ENCODE peak calls at places on chromosomes 2 and 18, in five cellular contexts. H is activated naive CD8-positive, alpha-beta T cell treated with anti-CD3 and anti-CD28 coated beads, Interleukin-2, amount 50 U/mL, for 16 hours; V is IMR-90; O is NCI-H1092 treated with DMSO at 0.1 percent for 48 hours; N is nucleus accumbens. W is an unnamed sample.

GRCh38 chr2:3268705-3269029 is 109.0 kb downstream of the EIPR1 start:
- DNase-seq in H (no peak), V (no peak), O (no peak), N (no peak), W (no peak)

GRCh38 chr2:187117483-187117882 is 268.5 kb upstream of the ZSWIM2 start:
- DNase-seq in H (no peak), V (no peak), O (no peak), N (no peak), W (no peak)

GRCh38 chr18:44897445-44898215 is 216.9 kb downstream of the SETBP1 start:
- DNase-seq in H (no peak), V (no peak), O (peak; percentile 98), N (no peak), W (no peak)

GRCh38 chr2:126656311-126657145 is 570 bp downstream of the GYPC start:
- DNase-seq in H (no peak), V (peak; percentile 31), O (no peak), N (no peak), W (no peak)

GRCh38 chr18:68454511-68455228 is 260.2 kb downstream of the TMX3 start:
- DNase-seq in H (no peak), V (peak; percentile 84), O (no peak), N (no peak), W (no peak)

GRCh38 chr2:161414385-161415040 is 1.6 kb upstream of the TBR1 start:
- DNase-seq in H (no peak), V (peak; percentile 11), O (peak; percentile 63), N (no peak), W (no peak)

GRCh38 chr2:134583997-134584520 is 134.7 kb downstream of the TMEM163 start:
- DNase-seq in H (no peak), V (no peak), O (peak; percentile 7), N (no peak), W (no peak)

GRCh38 chr18:9944805-9945204 is 31.0 kb downstream of the VAPA start:
- DNase-seq in H (no peak), V (no peak), O (no peak), N (no peak), W (no peak)

GRCh38 chr2:31233741-31234689 is at the start of gene EHD3:
- DNase-seq in H (peak; percentile 52), V (peak; percentile 91), O (peak; percentile 93), N (peak; percentile 77), W (peak; percentile 88)

GRCh38 chr2:219636144-219636915 is 8.9 kb downstream of the SLC4A3 start:
- DNase-seq in H (no peak), V (no peak), O (no peak), N (no peak), W (no peak)

GRCh38 chr18:48997985-48998831 is 47.4 kb upstream of the SMAD7 start:
- DNase-seq in H (no peak), V (peak; percentile 97), O (peak; percentile 8), N (no peak), W (no peak)

GRCh38 chr2:179936654-179937053 is 70.4 kb downstream of the CWC22 start:
- DNase-seq in H (no peak), V (no peak), O (no peak), N (no peak), W (no peak)

GRCh38 chr2:45072862-45073237 is 63.6 kb upstream of the SIX2 start:
- DNase-seq in H (no peak), V (no peak), O (no peak), N (no peak), W (no peak)

GRCh38 chr2:224687156-224687555 is 29.0 kb downstream of the CCDC195 start:
- DNase-seq in H (no peak), V (no peak), O (no peak), N (no peak), W (no peak)

GRCh38 chr2:121519732-121520640 is 10.7 kb upstream of the RNU4ATAC start:
- DNase-seq in H (no peak), V (peak; percentile 23), O (no peak), N (peak; percentile 38), W (no peak)

GRCh38 chr2:78486565-78486964 is 538.9 kb upstream of the REG3G start:
- DNase-seq in H (no peak), V (no peak), O (no peak), N (no peak), W (no peak)